ENCODE peak calls at places on chromosomes 13 and 19, in seven cellular contexts. One of them, this sample, is unnamed.

GRCh38 chr13:41465215-41465907 is 8.0 kb downstream of the RGCC start:
- DNase-seq in NB4: peak
- DNase-seq in esophagus muscularis mucosa: no peak
- DNase-seq in AG04449: peak
- DNase-seq in lower leg skin: peak
- DNase-seq in pancreas: no peak
- DNase-seq in mammary epithelial cell: peak
- DNase-seq in this sample: peak

GRCh38 chr19:39154626-39155100 is 29.1 kb downstream of the PAK4 start:
- DNase-seq in NB4: no peak
- DNase-seq in esophagus muscularis mucosa: no peak
- DNase-seq in AG04449: no peak
- DNase-seq in lower leg skin: peak
- DNase-seq in pancreas: peak
- DNase-seq in mammary epithelial cell: peak
- DNase-seq in this sample: no peak

GRCh38 chr13:77222000-77222690 is 104.7 kb downstream of the MYCBP2 start:
- DNase-seq in NB4: no peak
- DNase-seq in esophagus muscularis mucosa: no peak
- DNase-seq in AG04449: no peak
- DNase-seq in lower leg skin: no peak
- DNase-seq in pancreas: no peak
- DNase-seq in mammary epithelial cell: no peak
- DNase-seq in this sample: no peak

GRCh38 chr19:37951816-37952210 is 44.8 kb downstream of the SIPA1L3 start:
- DNase-seq in NB4: no peak
- DNase-seq in esophagus muscularis mucosa: no peak
- DNase-seq in AG04449: no peak
- DNase-seq in lower leg skin: no peak
- DNase-seq in pancreas: no peak
- DNase-seq in mammary epithelial cell: no peak
- DNase-seq in this sample: no peak

GRCh38 chr13:35157143-35157755 is 215.2 kb downstream of the NBEA start:
- DNase-seq in NB4: peak
- DNase-seq in esophagus muscularis mucosa: no peak
- DNase-seq in AG04449: no peak
- DNase-seq in lower leg skin: peak
- DNase-seq in pancreas: no peak
- DNase-seq in mammary epithelial cell: peak
- DNase-seq in this sample: peak

GRCh38 chr19:32630338-32630737 is 44.6 kb downstream of the ANKRD27 start:
- DNase-seq in NB4: peak
- DNase-seq in esophagus muscularis mucosa: no peak
- DNase-seq in AG04449: no peak
- DNase-seq in lower leg skin: no peak
- DNase-seq in pancreas: no peak
- DNase-seq in mammary epithelial cell: no peak
- DNase-seq in this sample: no peak

GRCh38 chr13:35848868-35849644 is 282.1 kb downstream of the DCLK1 start:
- DNase-seq in NB4: no peak
- DNase-seq in esophagus muscularis mucosa: no peak
- DNase-seq in AG04449: no peak
- DNase-seq in lower leg skin: no peak
- DNase-seq in pancreas: no peak
- DNase-seq in mammary epithelial cell: no peak
- DNase-seq in this sample: no peak

GRCh38 chr19:2455481-2456300 is 1.1 kb downstream of the LMNB2 start:
- DNase-seq in NB4: peak
- DNase-seq in esophagus muscularis mucosa: no peak
- DNase-seq in AG04449: no peak
- DNase-seq in lower leg skin: no peak
- DNase-seq in pancreas: peak
- DNase-seq in mammary epithelial cell: peak
- DNase-seq in this sample: no peak

GRCh38 chr19:19461671-19462622 is 53.4 kb downstream of the TSSK6 start:
- DNase-seq in NB4: no peak
- DNase-seq in esophagus muscularis mucosa: no peak
- DNase-seq in AG04449: no peak
- DNase-seq in lower leg skin: no peak
- DNase-seq in pancreas: peak
- DNase-seq in mammary epithelial cell: no peak
- DNase-seq in this sample: no peak

GRCh38 chr13:93549326-93549855 is 322.8 kb downstream of the GPC6 start:
- DNase-seq in NB4: no peak
- DNase-seq in esophagus muscularis mucosa: no peak
- DNase-seq in AG04449: no peak
- DNase-seq in lower leg skin: no peak
- DNase-seq in pancreas: no peak
- DNase-seq in mammary epithelial cell: no peak
- DNase-seq in this sample: peak

GRCh38 chr19:34664168-34664567 is 12.8 kb downstream of the SCGB2B2 start:
- DNase-seq in NB4: no peak
- DNase-seq in esophagus muscularis mucosa: no peak
- DNase-seq in AG04449: no peak
- DNase-seq in lower leg skin: no peak
- DNase-seq in pancreas: no peak
- DNase-seq in mammary epithelial cell: no peak
- DNase-seq in this sample: no peak

GRCh38 chr13:30892966-30893365 is 13.1 kb upstream of the MEDAG start:
- DNase-seq in NB4: peak
- DNase-seq in esophagus muscularis mucosa: no peak
- DNase-seq in AG04449: no peak
- DNase-seq in lower leg skin: peak
- DNase-seq in pancreas: no peak
- DNase-seq in mammary epithelial cell: no peak
- DNase-seq in this sample: no peak
- TF ChIP-seq CTCF in NB4: peak
- TF ChIP-seq CTCF in esophagus muscularis mucosa: no peak
- TF ChIP-seq CTCF in AG04449: peak
- TF ChIP-seq CTCF in lower leg skin: no peak
- TF ChIP-seq CTCF in pancreas: peak
- TF ChIP-seq CTCF in mammary epithelial cell: peak
- TF ChIP-seq CTCF in this sample: peak

GRCh38 chr19:40755248-40755624 is 4.2 kb downstream of the SNRPA start:
- DNase-seq in NB4: no peak
- DNase-seq in esophagus muscularis mucosa: no peak
- DNase-seq in AG04449: no peak
- DNase-seq in lower leg skin: no peak
- DNase-seq in pancreas: no peak
- DNase-seq in mammary epithelial cell: no peak
- DNase-seq in this sample: no peak

GRCh38 chr19:40758491-40758890 is 7.5 kb downstream of the SNRPA start:
- DNase-seq in NB4: no peak
- DNase-seq in esophagus muscularis mucosa: no peak
- DNase-seq in AG04449: no peak
- DNase-seq in lower leg skin: no peak
- DNase-seq in pancreas: no peak
- DNase-seq in mammary epithelial cell: no peak
- DNase-seq in this sample: no peak

GRCh38 chr19:40751065-40751923 is at the start of gene SNRPA:
- DNase-seq in NB4: peak
- DNase-seq in esophagus muscularis mucosa: peak
- DNase-seq in AG04449: peak
- DNase-seq in lower leg skin: peak
- DNase-seq in pancreas: peak
- DNase-seq in mammary epithelial cell: peak
- DNase-seq in this sample: peak

GRCh38 chr19:40756502-40757110 is 5.6 kb downstream of the SNRPA start:
- DNase-seq in NB4: no peak
- DNase-seq in esophagus muscularis mucosa: no peak
- DNase-seq in AG04449: no peak
- DNase-seq in lower leg skin: no peak
- DNase-seq in pancreas: no peak
- DNase-seq in mammary epithelial cell: peak
- DNase-seq in this sample: no peak

GRCh38 chr19:40754611-40755247 is 3.7 kb downstream of the SNRPA start:
- DNase-seq in NB4: peak
- DNase-seq in esophagus muscularis mucosa: no peak
- DNase-seq in AG04449: no peak
- DNase-seq in lower leg skin: no peak
- DNase-seq in pancreas: peak
- DNase-seq in mammary epithelial cell: no peak
- DNase-seq in this sample: no peak
- H3K4me3 ChIP-seq in NB4: peak
- H3K4me3 ChIP-seq in esophagus muscularis mucosa: peak
- H3K4me3 ChIP-seq in AG04449: no peak
- H3K4me3 ChIP-seq in lower leg skin: no peak
- H3K4me3 ChIP-seq in pancreas: no peak
- H3K4me3 ChIP-seq in mammary epithelial cell: no peak
- H3K4me3 ChIP-seq in this sample: peak

GRCh38 chr13:38417727-38418126 is 68.1 kb downstream of the UFM1 start:
- DNase-seq in NB4: peak
- DNase-seq in esophagus muscularis mucosa: no peak
- DNase-seq in AG04449: no peak
- DNase-seq in lower leg skin: no peak
- DNase-seq in pancreas: no peak
- DNase-seq in mammary epithelial cell: peak
- DNase-seq in this sample: peak
- TF ChIP-seq CTCF in NB4: peak
- TF ChIP-seq CTCF in esophagus muscularis mucosa: no peak
- TF ChIP-seq CTCF in AG04449: peak
- TF ChIP-seq CTCF in lower leg skin: no peak
- TF ChIP-seq CTCF in pancreas: no peak
- TF ChIP-seq CTCF in mammary epithelial cell: peak
- TF ChIP-seq CTCF in this sample: peak

DNA sequence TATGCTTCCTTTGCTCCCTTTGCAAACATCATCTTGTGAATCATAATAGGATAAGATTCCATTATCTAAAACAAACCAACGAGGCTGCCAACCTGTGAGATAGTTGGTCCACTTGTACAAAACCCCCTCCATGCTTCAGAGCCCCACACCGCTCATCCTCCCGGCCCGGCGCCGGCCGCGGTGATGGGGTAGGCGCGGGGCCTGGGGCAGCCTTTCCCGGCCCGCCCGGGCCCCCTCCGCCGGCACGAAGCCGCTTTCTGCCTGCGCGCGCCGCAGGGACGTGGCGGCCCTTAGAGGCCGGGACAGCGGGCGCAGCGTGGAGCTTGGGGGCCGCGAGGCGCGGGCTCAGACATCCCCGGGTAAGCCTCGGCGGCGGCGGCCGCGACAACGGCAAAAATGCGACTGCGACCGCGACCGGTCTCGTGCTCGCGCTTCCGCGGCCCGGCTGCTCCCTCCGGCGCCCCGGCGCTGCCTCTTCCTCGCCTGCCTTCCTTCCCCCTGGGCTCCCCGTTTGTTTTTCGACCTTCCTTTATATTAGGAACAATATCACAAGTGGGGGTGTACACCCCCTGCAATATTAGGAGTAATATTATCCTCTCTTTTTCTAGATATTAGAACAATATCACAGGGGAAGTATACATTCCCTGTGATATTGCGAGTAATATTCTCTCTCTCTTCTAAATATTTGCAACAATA is 54.0 kb upstream of the CEACAM21 start:
- DNase-seq in NB4: peak
- DNase-seq in esophagus muscularis mucosa: no peak
- DNase-seq in AG04449: no peak
- DNase-seq in lower leg skin: no peak
- DNase-seq in pancreas: no peak
- DNase-seq in mammary epithelial cell: no peak
- DNase-seq in this sample: no peak
- H3K4me3 ChIP-seq in NB4: peak
- H3K4me3 ChIP-seq in esophagus muscularis mucosa: peak
- H3K4me3 ChIP-seq in AG04449: no peak
- H3K4me3 ChIP-seq in lower leg skin: peak
- H3K4me3 ChIP-seq in pancreas: no peak
- H3K4me3 ChIP-seq in mammary epithelial cell: peak
- H3K4me3 ChIP-seq in this sample: peak

DNA sequence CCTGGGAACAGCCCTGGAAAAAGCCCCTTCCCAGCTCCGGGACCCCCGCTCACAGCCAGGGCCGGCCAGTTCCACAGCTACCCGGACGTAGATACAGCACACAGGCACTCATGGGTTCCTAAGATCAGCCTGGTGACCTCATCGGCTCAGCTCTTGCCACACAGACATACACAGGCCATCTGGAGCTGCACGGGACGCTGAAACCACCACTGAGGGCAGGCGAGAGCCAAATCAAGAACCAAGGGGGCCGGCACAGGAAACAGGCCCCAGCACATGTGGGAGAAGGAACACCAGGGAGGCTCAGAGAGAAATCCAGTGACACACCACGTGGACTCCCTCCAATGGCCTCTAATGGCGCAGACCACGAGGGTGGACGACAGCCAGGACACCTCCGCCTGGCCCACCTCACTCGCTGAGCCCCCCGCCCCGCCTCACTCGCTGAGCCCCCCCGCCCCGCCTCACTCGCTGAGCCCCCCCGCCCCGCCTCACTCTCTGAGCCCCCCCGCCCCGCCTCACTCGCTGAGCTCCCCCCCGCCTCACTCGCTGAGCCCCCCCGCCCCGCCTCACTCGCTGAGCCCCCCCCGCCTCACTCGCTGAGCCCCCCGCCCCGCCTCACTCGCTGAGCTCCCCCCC is 69.7 kb upstream of the C13orf46 start:
- DNase-seq in NB4: peak
- DNase-seq in esophagus muscularis mucosa: no peak
- DNase-seq in AG04449: no peak
- DNase-seq in lower leg skin: peak
- DNase-seq in pancreas: no peak
- DNase-seq in mammary epithelial cell: no peak
- DNase-seq in this sample: peak
- TF ChIP-seq CTCF in NB4: peak
- TF ChIP-seq CTCF in esophagus muscularis mucosa: no peak
- TF ChIP-seq CTCF in AG04449: peak
- TF ChIP-seq CTCF in lower leg skin: no peak
- TF ChIP-seq CTCF in pancreas: no peak
- TF ChIP-seq CTCF in mammary epithelial cell: no peak
- TF ChIP-seq CTCF in this sample: no peak

GRCh38 chr19:50475736-50476223 is 527 bp upstream of the EMC10 start:
- DNase-seq in NB4: no peak
- DNase-seq in esophagus muscularis mucosa: no peak
- DNase-seq in AG04449: no peak
- DNase-seq in lower leg skin: no peak
- DNase-seq in pancreas: no peak
- DNase-seq in mammary epithelial cell: no peak
- DNase-seq in this sample: no peak
- H3K4me3 ChIP-seq in NB4: no peak
- H3K4me3 ChIP-seq in esophagus muscularis mucosa: peak
- H3K4me3 ChIP-seq in AG04449: peak
- H3K4me3 ChIP-seq in lower leg skin: no peak
- H3K4me3 ChIP-seq in pancreas: no peak
- H3K4me3 ChIP-seq in mammary epithelial cell: peak
- H3K4me3 ChIP-seq in this sample: peak